ENCODE peak calls at places on chromosomes 1 and 21, in five cellular contexts. D is K562, O is A549, Y is IMR-90, L is HepG2. K is an unnamed sample.
A peak's percentile ranks its signal among the peaks of the same experiment; 100 is the strongest.

GRCh38 chr1:226510453-226510852 is 38.1 kb upstream of the STUM start:
- DNase-seq in D (no peak), O (no peak), Y (no peak), L (no peak), K (no peak)

GRCh38 chr1:1359668-1360468 is 1.5 kb upstream of the MXRA8 start:
- DNase-seq in D (no peak), O (no peak), Y (peak; percentile 68), L (peak; percentile 50), K (no peak)

GRCh38 chr1:157115429-157115838 is 15.8 kb upstream of the ETV3L start:
- DNase-seq in D (no peak), O (no peak), Y (no peak), L (no peak), K (no peak)

GRCh38 chr21:16588433-16588860 is 858.7 kb downstream of the USP25 start:
- DNase-seq in D (no peak), O (peak; percentile 71), Y (peak; percentile 84), L (no peak), K (no peak)

GRCh38 chr1:20665736-20666135 is 4.6 kb upstream of the DDOST start:
- DNase-seq in D (no peak), O (no peak), Y (no peak), L (no peak), K (no peak)

GRCh38 chr1:9399510-9400424 is 107.1 kb downstream of the SPSB1 start:
- DNase-seq in D (no peak), O (no peak), Y (peak; percentile 48), L (peak; percentile 65), K (no peak)

GRCh38 chr1:31672988-31673387 is 28.3 kb upstream of the PEF1 start:
- DNase-seq in D (no peak), O (no peak), Y (no peak), L (no peak), K (no peak)

GRCh38 chr1:9086060-9086459 is 16.6 kb upstream of the SLC2A5 start:
- DNase-seq in D (no peak), O (no peak), Y (no peak), L (no peak), K (no peak)

GRCh38 chr21:34029724-34030528 is 43.5 kb upstream of the MRPS6 start:
- DNase-seq in D (peak; percentile 85), O (peak; percentile 84), Y (peak; percentile 82), L (peak; percentile 23), K (peak; percentile 66)

GRCh38 chr1:9118186-9118585 is 10.7 kb downstream of the GPR157 start:
- DNase-seq in D (no peak), O (no peak), Y (no peak), L (no peak), K (no peak)

GRCh38 chr1:8408151-8408839 is 90.4 kb downstream of the SLC45A1 start:
- DNase-seq in D (no peak), O (no peak), Y (peak; percentile 84), L (no peak), K (no peak)

GRCh38 chr1:53140451-53140850 is 2.0 kb downstream of the SLC1A7 start:
- DNase-seq in D (no peak), O (no peak), Y (no peak), L (no peak), K (no peak)

GRCh38 chr1:56584910-56585528 is 5.7 kb upstream of the PLPP3 start:
- DNase-seq in D (peak; percentile 37), O (peak; percentile 60), Y (peak; percentile 77), L (peak; percentile 66), K (no peak)

GRCh38 chr21:9763306-9763705 is 758.1 kb upstream of the TPTE start:
- DNase-seq in D (no peak), O (no peak), Y (no peak), L (no peak), K (no peak)

GRCh38 chr1:68623700-68624099 is 126.8 kb upstream of the DEPDC1 start:
- DNase-seq in D (no peak), O (no peak), Y (no peak), L (no peak), K (no peak)

GRCh38 chr1:46298387-46298786 is 5.0 kb downstream of the LRRC41 start:
- DNase-seq in D (no peak), O (no peak), Y (no peak), L (no peak), K (no peak)

GRCh38 chr1:67952071-67952470 is 98.4 kb downstream of the DIRAS3 start:
- DNase-seq in D (no peak), O (no peak), Y (peak; percentile 56), L (no peak), K (no peak)

GRCh38 chr1:157849229-157849875 is 7.7 kb upstream of the CD5L start:
- DNase-seq in D (no peak), O (no peak), Y (no peak), L (no peak), K (no peak)

DNA sequence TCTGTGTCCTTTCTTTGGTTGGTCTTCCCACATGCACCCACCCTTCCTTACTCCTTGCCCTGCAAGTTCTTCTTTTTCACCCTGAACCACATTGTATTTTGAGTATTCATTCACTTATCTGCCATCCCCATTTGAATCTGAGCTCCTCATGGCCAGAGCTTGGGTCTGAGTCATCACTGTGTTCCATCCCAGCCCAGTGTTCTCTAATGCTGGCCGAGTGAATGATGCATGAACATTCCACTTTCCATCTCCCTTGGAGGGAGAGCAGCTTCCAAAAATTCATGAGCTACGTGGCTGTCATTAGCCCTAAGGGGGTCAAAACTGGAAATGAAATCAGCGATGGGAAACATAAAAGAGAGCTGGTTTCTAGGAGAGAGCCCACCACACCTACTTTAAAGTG is 187.0 kb upstream of the USP24 start:
- DNase-seq in D (no peak), O (no peak), Y (peak; percentile 73), L (no peak), K (no peak)
- TF ChIP-seq MAFK in D (no peak), O (no peak), Y (no peak), L (no peak), K (no peak)

DNA sequence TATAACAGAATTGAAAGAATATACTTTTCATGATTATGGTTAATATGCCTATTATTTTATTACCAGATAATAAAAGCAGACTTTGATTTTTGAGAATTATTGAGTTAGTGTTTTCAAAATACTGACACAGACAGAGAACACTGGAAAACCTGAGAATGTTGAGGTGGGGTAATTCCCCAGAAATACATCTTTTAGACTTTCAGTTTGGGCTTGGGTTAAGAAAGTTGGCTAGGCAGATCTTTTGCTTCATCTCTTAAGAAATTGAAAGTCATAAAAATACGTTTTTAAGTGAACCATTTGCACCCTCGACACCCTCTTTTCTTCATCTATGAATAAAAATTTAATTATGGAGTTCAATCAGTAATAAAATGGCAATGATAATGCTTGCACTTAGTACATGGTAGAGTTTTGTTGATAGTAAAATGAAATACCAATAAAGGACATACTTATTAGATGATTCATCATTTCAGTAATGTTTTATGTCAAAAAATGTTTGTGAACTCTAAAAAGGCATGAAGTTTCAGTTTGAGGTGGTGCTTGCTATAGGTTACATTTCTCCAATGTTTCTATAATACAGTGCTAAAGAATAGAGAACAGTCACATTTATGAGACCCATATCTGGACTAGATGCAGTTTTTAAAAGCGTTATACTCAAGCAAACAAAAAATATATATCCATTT is 1.9 kb upstream of the SAMSN1 start:
- DNase-seq in D (no peak), O (no peak), Y (no peak), L (no peak), K (no peak)
- TF ChIP-seq MAFK in D (no peak), O (no peak), Y (no peak), L (no peak), K (no peak)

GRCh38 chr1:95282496-95282850 is 48.5 kb downstream of the RWDD3 start:
- DNase-seq in D (no peak), O (no peak), Y (no peak), L (no peak), K (no peak)
- TF ChIP-seq MAFK in D (no peak), O (no peak), Y (no peak), L (no peak), K (no peak)

DNA sequence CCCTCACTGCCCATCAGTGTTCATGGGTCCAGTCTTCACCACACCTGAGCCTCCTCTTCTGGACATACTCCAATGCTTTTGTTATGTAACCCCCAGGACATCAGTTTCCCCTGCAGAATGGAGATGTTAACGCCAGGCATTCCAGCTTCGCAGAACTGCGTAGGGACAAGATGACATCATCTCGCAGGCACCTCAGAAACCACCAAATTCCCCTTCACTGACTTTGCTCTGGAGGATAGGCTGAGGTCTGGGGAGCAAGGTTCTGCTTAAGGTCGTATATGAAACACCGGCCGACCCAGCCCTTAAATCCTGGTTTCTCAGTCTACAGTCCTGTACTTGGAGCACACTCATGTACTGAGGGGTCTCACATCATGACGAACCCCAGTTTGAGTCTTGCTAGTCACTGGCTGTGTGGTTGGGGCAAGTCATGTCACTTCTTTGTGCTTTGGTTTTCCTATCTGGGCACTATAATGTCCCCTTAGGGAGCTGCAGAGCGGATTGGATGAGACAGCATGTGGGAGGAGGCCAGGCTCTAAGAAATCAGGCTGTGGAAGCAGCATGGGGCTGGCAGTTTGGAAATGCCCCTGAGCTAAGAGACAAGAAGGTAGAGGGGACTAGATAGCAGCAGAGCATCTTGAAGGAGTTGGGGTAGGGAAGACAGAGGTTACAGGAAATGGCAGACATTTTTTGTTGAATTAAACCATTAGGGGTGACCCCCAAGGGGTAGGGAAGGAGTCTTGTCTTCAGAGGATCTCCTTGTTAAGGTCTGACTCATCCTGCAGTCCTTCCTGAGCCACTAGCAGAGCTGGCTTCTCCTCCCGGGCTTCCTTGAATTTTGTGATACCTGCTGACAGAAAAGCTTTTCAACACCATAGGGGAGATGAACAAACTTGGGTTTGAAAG is 138.3 kb downstream of the FOXD2 start:
- DNase-seq in D (no peak), O (no peak), Y (peak; percentile 56), L (no peak), K (no peak)
- TF ChIP-seq MAFK in D (no peak), O (no peak), Y (no peak), L (no peak), K (no peak)

DNA sequence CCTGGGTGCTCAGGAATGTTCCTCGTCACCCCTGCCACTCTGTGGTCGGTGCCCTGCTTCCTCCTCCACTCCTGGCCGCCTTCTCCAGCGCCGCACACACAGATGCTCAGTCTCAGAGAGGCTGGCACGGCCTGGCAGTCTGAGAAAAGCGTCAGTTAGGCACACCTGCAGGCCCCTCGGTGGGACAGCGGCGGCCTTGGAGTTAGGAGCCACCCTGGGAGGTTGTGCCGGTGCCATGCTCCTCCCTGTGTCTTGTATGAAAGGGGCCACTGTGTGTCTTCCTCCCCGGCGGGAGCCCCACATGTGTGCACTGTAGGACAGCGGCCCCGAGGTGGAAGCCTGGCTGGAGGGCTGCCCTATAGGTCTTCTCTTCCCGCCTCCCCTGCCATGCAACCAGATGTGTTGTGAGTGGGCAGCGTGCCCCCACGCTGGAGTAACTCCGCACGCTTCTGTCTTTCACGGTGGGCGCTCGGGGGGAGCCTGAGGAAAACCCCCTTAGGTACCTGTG is 145.2 kb downstream of the PGBD5 start:
- DNase-seq in D (no peak), O (no peak), Y (no peak), L (no peak), K (no peak)
- TF ChIP-seq MAFK in D (no peak), O (no peak), Y (no peak), L (no peak), K (no peak)

DNA sequence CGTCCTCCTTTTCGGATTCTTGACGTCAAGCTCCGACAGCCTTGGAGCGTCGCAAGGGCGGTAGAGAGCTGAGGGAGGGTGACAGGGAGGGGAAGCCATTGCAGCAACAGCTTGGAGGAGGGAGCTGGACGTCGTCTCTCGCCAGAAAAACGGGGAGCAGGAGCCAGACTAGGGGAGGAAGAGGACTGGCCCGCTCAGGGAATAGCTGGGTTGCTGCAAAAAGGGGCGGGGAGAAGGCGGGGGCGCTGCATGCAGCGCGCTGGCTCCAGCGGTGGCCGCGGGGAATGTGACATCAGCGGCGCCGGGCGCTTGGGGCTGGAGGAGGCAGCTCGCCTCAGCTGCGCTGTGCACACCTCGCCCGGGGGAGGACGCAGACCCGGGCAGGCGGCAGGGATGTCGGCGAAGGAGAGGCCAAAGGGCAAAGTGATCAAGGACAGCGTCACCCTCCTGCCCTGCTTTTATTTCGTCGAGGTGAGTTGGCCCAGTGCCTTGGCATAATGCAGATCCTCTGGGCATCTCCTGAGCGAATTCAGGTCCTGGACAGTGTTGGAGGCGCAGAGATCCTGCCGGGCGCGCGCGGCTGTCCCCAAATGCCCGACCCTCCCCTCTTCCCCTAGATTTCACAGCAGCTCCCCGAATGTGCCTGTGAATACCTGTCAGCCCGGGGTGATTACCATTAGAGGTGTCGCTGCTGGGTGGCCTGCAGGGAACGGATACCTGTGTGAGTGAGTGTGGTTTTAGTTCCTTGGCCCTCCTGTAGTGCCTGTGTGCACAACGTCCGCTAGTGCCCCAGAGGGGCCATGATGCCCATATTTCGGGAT is at the start of gene PLPPR4:
- DNase-seq in D (peak; percentile 16), O (peak; percentile 2), Y (peak; percentile 43), L (no peak), K (peak; percentile 85)
- TF ChIP-seq MAFK in D (no peak), O (no peak), Y (no peak), L (no peak), K (no peak)

K was measured in H1.